ENCODE peak calls at places on chromosomes 4 and X, in four cellular contexts. One of them, this sample, is unnamed.

GRCh38 chr4:61162116-61162515 is 38.0 kb upstream of the ADGRL3 start:
- DNase-seq in stimulated activated CD4-positive, alpha-beta T cell treated with anti-CD3 and anti-CD28 coated beads, Interleukin-4, amount 100 ng/mL, for 4 hours: no peak
- DNase-seq in hypothalamus: no peak
- DNase-seq in AG04450: no peak
- DNase-seq in this sample: peak; percentile 23

GRCh38 chr4:2339458-2340271 is 77.8 kb upstream of the MXD4 start:
- DNase-seq in stimulated activated CD4-positive, alpha-beta T cell treated with anti-CD3 and anti-CD28 coated beads, Interleukin-4, amount 100 ng/mL, for 4 hours: no peak
- DNase-seq in hypothalamus: no peak
- DNase-seq in AG04450: no peak
- DNase-seq in this sample: no peak

GRCh38 chrX:20361890-20362262 is 95.2 kb upstream of the RPS6KA3 start:
- DNase-seq in stimulated activated CD4-positive, alpha-beta T cell treated with anti-CD3 and anti-CD28 coated beads, Interleukin-4, amount 100 ng/mL, for 4 hours: no peak
- DNase-seq in hypothalamus: no peak
- DNase-seq in AG04450: no peak
- DNase-seq in this sample: no peak

GRCh38 chrX:155880586-155881157 is 473 bp upstream of the VAMP7 start:
- DNase-seq in stimulated activated CD4-positive, alpha-beta T cell treated with anti-CD3 and anti-CD28 coated beads, Interleukin-4, amount 100 ng/mL, for 4 hours: no peak
- DNase-seq in hypothalamus: no peak
- DNase-seq in AG04450: no peak
- DNase-seq in this sample: no peak

GRCh38 chr4:112357453-112357852 is 60.3 kb downstream of the ALPK1 start:
- DNase-seq in stimulated activated CD4-positive, alpha-beta T cell treated with anti-CD3 and anti-CD28 coated beads, Interleukin-4, amount 100 ng/mL, for 4 hours: no peak
- DNase-seq in hypothalamus: no peak
- DNase-seq in AG04450: no peak
- DNase-seq in this sample: no peak

GRCh38 chrX:46125139-46125538 is 420.1 kb downstream of the ZNF674 start:
- DNase-seq in stimulated activated CD4-positive, alpha-beta T cell treated with anti-CD3 and anti-CD28 coated beads, Interleukin-4, amount 100 ng/mL, for 4 hours: no peak
- DNase-seq in hypothalamus: no peak
- DNase-seq in AG04450: no peak
- DNase-seq in this sample: no peak

GRCh38 chr4:11428161-11428700 is 463 bp downstream of the HS3ST1 start:
- DNase-seq in stimulated activated CD4-positive, alpha-beta T cell treated with anti-CD3 and anti-CD28 coated beads, Interleukin-4, amount 100 ng/mL, for 4 hours: no peak
- DNase-seq in hypothalamus: no peak
- DNase-seq in AG04450: no peak
- DNase-seq in this sample: no peak

GRCh38 chr4:1574601-1575417 is 109.3 kb downstream of the FAM53A start:
- DNase-seq in stimulated activated CD4-positive, alpha-beta T cell treated with anti-CD3 and anti-CD28 coated beads, Interleukin-4, amount 100 ng/mL, for 4 hours: no peak
- DNase-seq in hypothalamus: no peak
- DNase-seq in AG04450: no peak
- DNase-seq in this sample: no peak

GRCh38 chr4:148056879-148057278 is 325.0 kb downstream of the ARHGAP10 start:
- DNase-seq in stimulated activated CD4-positive, alpha-beta T cell treated with anti-CD3 and anti-CD28 coated beads, Interleukin-4, amount 100 ng/mL, for 4 hours: peak; percentile 27
- DNase-seq in hypothalamus: peak; percentile 54
- DNase-seq in AG04450: no peak
- DNase-seq in this sample: peak; percentile 51

GRCh38 chr4:36610628-36611027 is 329.2 kb downstream of the DTHD1 start:
- DNase-seq in stimulated activated CD4-positive, alpha-beta T cell treated with anti-CD3 and anti-CD28 coated beads, Interleukin-4, amount 100 ng/mL, for 4 hours: no peak
- DNase-seq in hypothalamus: no peak
- DNase-seq in AG04450: no peak
- DNase-seq in this sample: no peak

GRCh38 chr4:94032754-94033153 is 174.9 kb upstream of the SMARCAD1 start:
- DNase-seq in stimulated activated CD4-positive, alpha-beta T cell treated with anti-CD3 and anti-CD28 coated beads, Interleukin-4, amount 100 ng/mL, for 4 hours: no peak
- DNase-seq in hypothalamus: no peak
- DNase-seq in AG04450: no peak
- DNase-seq in this sample: peak; percentile 23

GRCh38 chr4:61373901-61374611 is 173.9 kb downstream of the ADGRL3 start:
- DNase-seq in stimulated activated CD4-positive, alpha-beta T cell treated with anti-CD3 and anti-CD28 coated beads, Interleukin-4, amount 100 ng/mL, for 4 hours: no peak
- DNase-seq in hypothalamus: no peak
- DNase-seq in AG04450: no peak
- DNase-seq in this sample: peak; percentile 32

GRCh38 chr4:175705407-175705806 is 106.7 kb downstream of the GPM6A start:
- DNase-seq in stimulated activated CD4-positive, alpha-beta T cell treated with anti-CD3 and anti-CD28 coated beads, Interleukin-4, amount 100 ng/mL, for 4 hours: no peak
- DNase-seq in hypothalamus: peak; percentile 21
- DNase-seq in AG04450: no peak
- DNase-seq in this sample: peak; percentile 13

GRCh38 chr4:156109943-156110925 is 156.6 kb upstream of the CTSO start:
- DNase-seq in stimulated activated CD4-positive, alpha-beta T cell treated with anti-CD3 and anti-CD28 coated beads, Interleukin-4, amount 100 ng/mL, for 4 hours: no peak
- DNase-seq in hypothalamus: no peak
- DNase-seq in AG04450: no peak
- DNase-seq in this sample: no peak

GRCh38 chr4:140372607-140373327 is 679 bp upstream of the SCOC start:
- DNase-seq in stimulated activated CD4-positive, alpha-beta T cell treated with anti-CD3 and anti-CD28 coated beads, Interleukin-4, amount 100 ng/mL, for 4 hours: no peak
- DNase-seq in hypothalamus: no peak
- DNase-seq in AG04450: no peak
- DNase-seq in this sample: no peak

GRCh38 chr4:11525085-11525484 is 96.4 kb upstream of the HS3ST1 start:
- DNase-seq in stimulated activated CD4-positive, alpha-beta T cell treated with anti-CD3 and anti-CD28 coated beads, Interleukin-4, amount 100 ng/mL, for 4 hours: no peak
- DNase-seq in hypothalamus: no peak
- DNase-seq in AG04450: no peak
- DNase-seq in this sample: no peak

GRCh38 chr4:15303052-15303641 is 124.7 kb upstream of the C1QTNF7 start:
- DNase-seq in stimulated activated CD4-positive, alpha-beta T cell treated with anti-CD3 and anti-CD28 coated beads, Interleukin-4, amount 100 ng/mL, for 4 hours: no peak
- DNase-seq in hypothalamus: no peak
- DNase-seq in AG04450: peak; percentile 33
- DNase-seq in this sample: peak; percentile 32

GRCh38 chrX:17559728-17560379 is 177.4 kb upstream of the SCML1 start:
- DNase-seq in stimulated activated CD4-positive, alpha-beta T cell treated with anti-CD3 and anti-CD28 coated beads, Interleukin-4, amount 100 ng/mL, for 4 hours: no peak
- DNase-seq in hypothalamus: no peak
- DNase-seq in AG04450: peak; percentile 73
- DNase-seq in this sample: no peak

GRCh38 chr4:8514391-8514790 is 65.8 kb upstream of the GPR78 start:
- DNase-seq in stimulated activated CD4-positive, alpha-beta T cell treated with anti-CD3 and anti-CD28 coated beads, Interleukin-4, amount 100 ng/mL, for 4 hours: no peak
- DNase-seq in hypothalamus: no peak
- DNase-seq in AG04450: no peak
- DNase-seq in this sample: no peak

GRCh38 chrX:124699876-124700275 is 353.5 kb downstream of the SH2D1A start:
- DNase-seq in stimulated activated CD4-positive, alpha-beta T cell treated with anti-CD3 and anti-CD28 coated beads, Interleukin-4, amount 100 ng/mL, for 4 hours: no peak
- DNase-seq in hypothalamus: no peak
- DNase-seq in AG04450: no peak
- DNase-seq in this sample: no peak

GRCh38 chr4:170047774-170048354 is 21.7 kb upstream of the MFAP3L start:
- DNase-seq in stimulated activated CD4-positive, alpha-beta T cell treated with anti-CD3 and anti-CD28 coated beads, Interleukin-4, amount 100 ng/mL, for 4 hours: peak; percentile 49
- DNase-seq in hypothalamus: peak; percentile 56
- DNase-seq in AG04450: peak; percentile 49
- DNase-seq in this sample: peak; percentile 28

GRCh38 chrX:2572740-2573139 is 72.0 kb upstream of the DHRSX start:
- DNase-seq in stimulated activated CD4-positive, alpha-beta T cell treated with anti-CD3 and anti-CD28 coated beads, Interleukin-4, amount 100 ng/mL, for 4 hours: no peak
- DNase-seq in hypothalamus: no peak
- DNase-seq in AG04450: no peak
- DNase-seq in this sample: no peak

GRCh38 chrX:53294024-53294648 is 12.8 kb upstream of the IQSEC2 start:
- DNase-seq in stimulated activated CD4-positive, alpha-beta T cell treated with anti-CD3 and anti-CD28 coated beads, Interleukin-4, amount 100 ng/mL, for 4 hours: no peak
- DNase-seq in hypothalamus: no peak
- DNase-seq in AG04450: no peak
- DNase-seq in this sample: no peak

GRCh38 chr4:84615355-84615754 is 32.4 kb downstream of the CDS1 start:
- DNase-seq in stimulated activated CD4-positive, alpha-beta T cell treated with anti-CD3 and anti-CD28 coated beads, Interleukin-4, amount 100 ng/mL, for 4 hours: no peak
- DNase-seq in hypothalamus: no peak
- DNase-seq in AG04450: no peak
- DNase-seq in this sample: no peak

GRCh38 chr4:152735918-152736305 is 43.6 kb downstream of the TIGD4 start:
- DNase-seq in stimulated activated CD4-positive, alpha-beta T cell treated with anti-CD3 and anti-CD28 coated beads, Interleukin-4, amount 100 ng/mL, for 4 hours: no peak
- DNase-seq in hypothalamus: no peak
- DNase-seq in AG04450: no peak
- DNase-seq in this sample: no peak

GRCh38 chrX:111779582-111779981 is 96.4 kb upstream of the TRPC5OS start:
- DNase-seq in stimulated activated CD4-positive, alpha-beta T cell treated with anti-CD3 and anti-CD28 coated beads, Interleukin-4, amount 100 ng/mL, for 4 hours: no peak
- DNase-seq in hypothalamus: no peak
- DNase-seq in AG04450: no peak
- DNase-seq in this sample: no peak

GRCh38 chr4:181877329-181877848 is 365.8 kb upstream of the TENM3 start:
- DNase-seq in stimulated activated CD4-positive, alpha-beta T cell treated with anti-CD3 and anti-CD28 coated beads, Interleukin-4, amount 100 ng/mL, for 4 hours: no peak
- DNase-seq in hypothalamus: no peak
- DNase-seq in AG04450: peak; percentile 89
- DNase-seq in this sample: no peak

GRCh38 chr4:27807207-27807606 is 946.6 kb downstream of the STIM2 start:
- DNase-seq in stimulated activated CD4-positive, alpha-beta T cell treated with anti-CD3 and anti-CD28 coated beads, Interleukin-4, amount 100 ng/mL, for 4 hours: no peak
- DNase-seq in hypothalamus: no peak
- DNase-seq in AG04450: no peak
- DNase-seq in this sample: peak; percentile 6

GRCh38 chr4:108706289-108706688 is 55.9 kb downstream of the OSTC start:
- DNase-seq in stimulated activated CD4-positive, alpha-beta T cell treated with anti-CD3 and anti-CD28 coated beads, Interleukin-4, amount 100 ng/mL, for 4 hours: no peak
- DNase-seq in hypothalamus: no peak
- DNase-seq in AG04450: no peak
- DNase-seq in this sample: no peak

GRCh38 chr4:138560448-138560847 is 318.3 kb upstream of the SLC7A11 start:
- DNase-seq in stimulated activated CD4-positive, alpha-beta T cell treated with anti-CD3 and anti-CD28 coated beads, Interleukin-4, amount 100 ng/mL, for 4 hours: no peak
- DNase-seq in hypothalamus: no peak
- DNase-seq in AG04450: no peak
- DNase-seq in this sample: no peak

GRCh38 chr4:184453402-184454160 is 20.8 kb downstream of the IRF2 start:
- DNase-seq in stimulated activated CD4-positive, alpha-beta T cell treated with anti-CD3 and anti-CD28 coated beads, Interleukin-4, amount 100 ng/mL, for 4 hours: no peak
- DNase-seq in hypothalamus: no peak
- DNase-seq in AG04450: peak; percentile 69
- DNase-seq in this sample: peak; percentile 86

GRCh38 chr4:156781852-156782251 is 189.7 kb downstream of the PDGFC start:
- DNase-seq in stimulated activated CD4-positive, alpha-beta T cell treated with anti-CD3 and anti-CD28 coated beads, Interleukin-4, amount 100 ng/mL, for 4 hours: no peak
- DNase-seq in hypothalamus: no peak
- DNase-seq in AG04450: no peak
- DNase-seq in this sample: no peak

This sample was measured in non-pigmented ciliary epithelial cell.